ENCODE peak calls at places on chromosomes 16 and 17, in eight cellular contexts. L is MM.1S; D is Caco-2; Y is EL; N is activated naive CD4-positive, alpha-beta T cell treated with anti-CD3 and anti-CD28 coated beads for 36 hours; S is naive thymus-derived CD4-positive, alpha-beta T cell; A is NCI-H1092 treated with DMSO at 0.1 percent for 48 hours; F is endothelial cell. U is an unnamed sample.

GRCh38 chr17:4186244-4186920 is 43.4 kb downstream of the CYB5D2 start:
- DNase-seq in L (no peak), D (no peak), Y (no peak), N (no peak), S (no peak), A (no peak), F (no peak), U (no peak)

GRCh38 chr17:57266842-57267241 is 10.5 kb downstream of the MSI2 start:
- DNase-seq in L (no peak), D (no peak), Y (no peak), N (no peak), S (no peak), A (no peak), F (no peak), U (no peak)

GRCh38 chr17:41178341-41178740 is 320 bp upstream of the KRTAP4-2 start:
- DNase-seq in L (no peak), D (no peak), Y (peak), N (no peak), S (no peak), A (no peak), F (no peak), U (no peak)

GRCh38 chr16:19696312-19696711 is 21.7 kb downstream of the KNOP1 start:
- DNase-seq in L (no peak), D (no peak), Y (peak), N (peak), S (peak), A (peak), F (no peak), U (peak)

GRCh38 chr17:30526401-30526800 is 49.2 kb downstream of the GOSR1 start:
- DNase-seq in L (no peak), D (no peak), Y (no peak), N (no peak), S (no peak), A (no peak), F (no peak), U (no peak)

GRCh38 chr17:28701987-28702751 is 9.5 kb downstream of the PROCA1 start:
- DNase-seq in L (no peak), D (no peak), Y (no peak), N (no peak), S (no peak), A (peak), F (no peak), U (no peak)

GRCh38 chr16:71345031-71345430 is 13.5 kb upstream of the CALB2 start:
- DNase-seq in L (no peak), D (no peak), Y (no peak), N (no peak), S (no peak), A (no peak), F (no peak), U (no peak)

GRCh38 chr17:48492401-48493298 is 38.2 kb downstream of the HOXB1 start:
- DNase-seq in L (peak), D (peak), Y (peak), N (peak), S (peak), A (peak), F (peak), U (peak)

GRCh38 chr16:78523212-78523995 is 423.9 kb downstream of the WWOX start:
- DNase-seq in L (no peak), D (no peak), Y (no peak), N (no peak), S (no peak), A (peak), F (no peak), U (no peak)

GRCh38 chr17:33052856-33053255 is 61.2 kb downstream of the SPACA3 start:
- DNase-seq in L (no peak), D (no peak), Y (peak), N (no peak), S (no peak), A (no peak), F (no peak), U (no peak)

GRCh38 chr16:83762141-83763024 is 45.4 kb upstream of the HSBP1 start:
- DNase-seq in L (no peak), D (no peak), Y (no peak), N (no peak), S (no peak), A (peak), F (no peak), U (no peak)

GRCh38 chr17:74355065-74355464 is 6.6 kb downstream of the BTBD17 start:
- DNase-seq in L (no peak), D (no peak), Y (no peak), N (no peak), S (no peak), A (no peak), F (no peak), U (no peak)

GRCh38 chr16:7137560-7138330 is 194.9 kb upstream of the RBFOX1 start:
- DNase-seq in L (no peak), D (peak), Y (no peak), N (no peak), S (no peak), A (no peak), F (no peak), U (no peak)

GRCh38 chr17:71899317-71899716 is 221.5 kb upstream of the SOX9 start:
- DNase-seq in L (no peak), D (no peak), Y (peak), N (no peak), S (no peak), A (no peak), F (no peak), U (no peak)

GRCh38 chr16:14074544-14074943 is 3.4 kb downstream of the MRTFB start:
- DNase-seq in L (no peak), D (no peak), Y (no peak), N (no peak), S (no peak), A (no peak), F (no peak), U (no peak)

GRCh38 chr16:89720520-89720858 is 209 bp downstream of the VPS9D1 start:
- DNase-seq in L (no peak), D (peak), Y (peak), N (no peak), S (peak), A (peak), F (peak), U (peak)

GRCh38 chr16:79790854-79791253 is 190.3 kb upstream of the MAF start:
- DNase-seq in L (no peak), D (no peak), Y (no peak), N (no peak), S (no peak), A (no peak), F (no peak), U (no peak)

GRCh38 chr16:86975445-86975844 is 341.7 kb downstream of the C16orf95 start:
- DNase-seq in L (no peak), D (peak), Y (peak), N (no peak), S (no peak), A (no peak), F (peak), U (no peak)

GRCh38 chr16:88440686-88441405 is 12.2 kb upstream of the ZFPM1 start:
- DNase-seq in L (no peak), D (no peak), Y (no peak), N (no peak), S (no peak), A (no peak), F (no peak), U (no peak)

GRCh38 chr16:16092925-16093624 is 130.2 kb downstream of the ABCC6 start:
- DNase-seq in L (no peak), D (no peak), Y (no peak), N (no peak), S (no peak), A (peak), F (no peak), U (no peak)

GRCh38 chr17:27489045-27489715 is 32.9 kb downstream of the KSR1 start:
- DNase-seq in L (no peak), D (no peak), Y (peak), N (no peak), S (no peak), A (no peak), F (no peak), U (no peak)

GRCh38 chr17:79097226-79098055 is 22.8 kb downstream of the ENGASE start:
- DNase-seq in L (no peak), D (no peak), Y (no peak), N (no peak), S (no peak), A (no peak), F (no peak), U (no peak)

GRCh38 chr16:86292171-86292775 is 218.1 kb upstream of the FOXF1 start:
- DNase-seq in L (no peak), D (no peak), Y (no peak), N (no peak), S (no peak), A (no peak), F (no peak), U (no peak)

GRCh38 chr16:49924078-49924477 is 68.2 kb upstream of the ZNF423 start:
- DNase-seq in L (peak), D (peak), Y (peak), N (no peak), S (no peak), A (no peak), F (no peak), U (no peak)

GRCh38 chr16:11909653-11910551 is 5.9 kb downstream of the GSPT1 start:
- DNase-seq in L (no peak), D (no peak), Y (peak), N (no peak), S (no peak), A (no peak), F (no peak), U (no peak)

GRCh38 chr17:68398731-68399637 is 58.3 kb downstream of the WIPI1 start:
- DNase-seq in L (peak), D (peak), Y (peak), N (peak), S (no peak), A (peak), F (peak), U (peak)

GRCh38 chr16:15435216-15435864 is 952 bp downstream of the BMERB1 start:
- DNase-seq in L (no peak), D (peak), Y (no peak), N (no peak), S (no peak), A (no peak), F (peak), U (peak)

GRCh38 chr17:65013613-65014391 is 42.7 kb downstream of the GNA13 start:
- DNase-seq in L (no peak), D (no peak), Y (peak), N (peak), S (no peak), A (no peak), F (no peak), U (no peak)

GRCh38 chr16:50531359-50531758 is 16.8 kb upstream of the NKD1 start:
- DNase-seq in L (no peak), D (no peak), Y (no peak), N (no peak), S (no peak), A (no peak), F (no peak), U (no peak)

GRCh38 chr16:72285728-72286127 is 113.8 kb upstream of the PMFBP1 start:
- DNase-seq in L (no peak), D (no peak), Y (no peak), N (no peak), S (no peak), A (no peak), F (no peak), U (no peak)

GRCh38 chr17:17681187-17681743 is at the start of gene RAI1:
- DNase-seq in L (peak), D (peak), Y (peak), N (peak), S (peak), A (peak), F (peak), U (peak)

GRCh38 chr16:85041184-85041928 is 13.8 kb downstream of the KIAA0513 start:
- DNase-seq in L (no peak), D (no peak), Y (no peak), N (no peak), S (no peak), A (peak), F (no peak), U (no peak)